ENCODE peak calls at places on chromosomes 6 and 20, in nine cellular contexts. One of them, this sample, is unnamed.
A peak's percentile ranks its signal among the peaks of the same experiment; 100 is the strongest.

GRCh38 chr6:116298273-116298672 is 18.5 kb upstream of the TSPYL1 start:
- DNase-seq in NCI-H748 treated with DMSO at 0.1 percent for 48 hours: no peak
- DNase-seq in activated CD8-positive, alpha-beta memory T cell treated with anti-CD3 and anti-CD28 coated beads for 1 hour: no peak
- DNase-seq in OCI-LY7: no peak
- DNase-seq in kidney epithelial cell: no peak
- DNase-seq in iPS-NIHi11: no peak
- DNase-seq in activated naive CD4-positive, alpha-beta T cell: no peak
- DNase-seq in cardiac muscle cell: no peak
- DNase-seq in lower leg skin: no peak
- DNase-seq in this sample: no peak

GRCh38 chr6:4287811-4288244 is 152.5 kb upstream of the ECI2 start:
- DNase-seq in NCI-H748 treated with DMSO at 0.1 percent for 48 hours: peak; percentile 34
- DNase-seq in activated CD8-positive, alpha-beta memory T cell treated with anti-CD3 and anti-CD28 coated beads for 1 hour: no peak
- DNase-seq in OCI-LY7: no peak
- DNase-seq in kidney epithelial cell: no peak
- DNase-seq in iPS-NIHi11: no peak
- DNase-seq in activated naive CD4-positive, alpha-beta T cell: no peak
- DNase-seq in cardiac muscle cell: no peak
- DNase-seq in lower leg skin: no peak
- DNase-seq in this sample: no peak

GRCh38 chr20:17172826-17173420 is 53.9 kb upstream of the PCSK2 start:
- DNase-seq in NCI-H748 treated with DMSO at 0.1 percent for 48 hours: no peak
- DNase-seq in activated CD8-positive, alpha-beta memory T cell treated with anti-CD3 and anti-CD28 coated beads for 1 hour: no peak
- DNase-seq in OCI-LY7: no peak
- DNase-seq in kidney epithelial cell: no peak
- DNase-seq in iPS-NIHi11: no peak
- DNase-seq in activated naive CD4-positive, alpha-beta T cell: no peak
- DNase-seq in cardiac muscle cell: no peak
- DNase-seq in lower leg skin: no peak
- DNase-seq in this sample: no peak

GRCh38 chr6:135280375-135281136 is 99.4 kb downstream of the MYB start:
- DNase-seq in NCI-H748 treated with DMSO at 0.1 percent for 48 hours: no peak
- DNase-seq in activated CD8-positive, alpha-beta memory T cell treated with anti-CD3 and anti-CD28 coated beads for 1 hour: no peak
- DNase-seq in OCI-LY7: peak; percentile 87
- DNase-seq in kidney epithelial cell: no peak
- DNase-seq in iPS-NIHi11: no peak
- DNase-seq in activated naive CD4-positive, alpha-beta T cell: no peak
- DNase-seq in cardiac muscle cell: no peak
- DNase-seq in lower leg skin: no peak
- DNase-seq in this sample: no peak

GRCh38 chr6:121890307-121890910 is 455.0 kb downstream of the GJA1 start:
- DNase-seq in NCI-H748 treated with DMSO at 0.1 percent for 48 hours: no peak
- DNase-seq in activated CD8-positive, alpha-beta memory T cell treated with anti-CD3 and anti-CD28 coated beads for 1 hour: no peak
- DNase-seq in OCI-LY7: no peak
- DNase-seq in kidney epithelial cell: no peak
- DNase-seq in iPS-NIHi11: no peak
- DNase-seq in activated naive CD4-positive, alpha-beta T cell: no peak
- DNase-seq in cardiac muscle cell: no peak
- DNase-seq in lower leg skin: no peak
- DNase-seq in this sample: no peak

GRCh38 chr6:134689676-134690447 is 260.0 kb downstream of the ALDH8A1 start:
- DNase-seq in NCI-H748 treated with DMSO at 0.1 percent for 48 hours: no peak
- DNase-seq in activated CD8-positive, alpha-beta memory T cell treated with anti-CD3 and anti-CD28 coated beads for 1 hour: no peak
- DNase-seq in OCI-LY7: no peak
- DNase-seq in kidney epithelial cell: no peak
- DNase-seq in iPS-NIHi11: no peak
- DNase-seq in activated naive CD4-positive, alpha-beta T cell: no peak
- DNase-seq in cardiac muscle cell: no peak
- DNase-seq in lower leg skin: no peak
- DNase-seq in this sample: no peak

GRCh38 chr6:328184-328670 is 35.9 kb downstream of the DUSP22 start:
- DNase-seq in NCI-H748 treated with DMSO at 0.1 percent for 48 hours: no peak
- DNase-seq in activated CD8-positive, alpha-beta memory T cell treated with anti-CD3 and anti-CD28 coated beads for 1 hour: no peak
- DNase-seq in OCI-LY7: peak; percentile 90
- DNase-seq in kidney epithelial cell: peak; percentile 53
- DNase-seq in iPS-NIHi11: no peak
- DNase-seq in activated naive CD4-positive, alpha-beta T cell: no peak
- DNase-seq in cardiac muscle cell: no peak
- DNase-seq in lower leg skin: no peak
- DNase-seq in this sample: no peak

GRCh38 chr6:113707194-113707593 is 150.0 kb upstream of the MARCKS start:
- DNase-seq in NCI-H748 treated with DMSO at 0.1 percent for 48 hours: no peak
- DNase-seq in activated CD8-positive, alpha-beta memory T cell treated with anti-CD3 and anti-CD28 coated beads for 1 hour: no peak
- DNase-seq in OCI-LY7: no peak
- DNase-seq in kidney epithelial cell: no peak
- DNase-seq in iPS-NIHi11: no peak
- DNase-seq in activated naive CD4-positive, alpha-beta T cell: no peak
- DNase-seq in cardiac muscle cell: no peak
- DNase-seq in lower leg skin: no peak
- DNase-seq in this sample: no peak

GRCh38 chr20:14996883-14997672 is 659.7 kb upstream of the FLRT3 start:
- DNase-seq in NCI-H748 treated with DMSO at 0.1 percent for 48 hours: no peak
- DNase-seq in activated CD8-positive, alpha-beta memory T cell treated with anti-CD3 and anti-CD28 coated beads for 1 hour: no peak
- DNase-seq in OCI-LY7: no peak
- DNase-seq in kidney epithelial cell: no peak
- DNase-seq in iPS-NIHi11: no peak
- DNase-seq in activated naive CD4-positive, alpha-beta T cell: no peak
- DNase-seq in cardiac muscle cell: no peak
- DNase-seq in lower leg skin: no peak
- DNase-seq in this sample: no peak

GRCh38 chr20:8903655-8904605 is 165.0 kb upstream of the PLCB4 start:
- DNase-seq in NCI-H748 treated with DMSO at 0.1 percent for 48 hours: no peak
- DNase-seq in activated CD8-positive, alpha-beta memory T cell treated with anti-CD3 and anti-CD28 coated beads for 1 hour: no peak
- DNase-seq in OCI-LY7: no peak
- DNase-seq in kidney epithelial cell: no peak
- DNase-seq in iPS-NIHi11: no peak
- DNase-seq in activated naive CD4-positive, alpha-beta T cell: no peak
- DNase-seq in cardiac muscle cell: no peak
- DNase-seq in lower leg skin: no peak
- DNase-seq in this sample: no peak

GRCh38 chr6:114033606-114034005 is 62.7 kb upstream of the HDAC2 start:
- DNase-seq in NCI-H748 treated with DMSO at 0.1 percent for 48 hours: no peak
- DNase-seq in activated CD8-positive, alpha-beta memory T cell treated with anti-CD3 and anti-CD28 coated beads for 1 hour: no peak
- DNase-seq in OCI-LY7: no peak
- DNase-seq in kidney epithelial cell: no peak
- DNase-seq in iPS-NIHi11: no peak
- DNase-seq in activated naive CD4-positive, alpha-beta T cell: no peak
- DNase-seq in cardiac muscle cell: no peak
- DNase-seq in lower leg skin: no peak
- DNase-seq in this sample: no peak

This sample was measured in mucosa of gallbladder.